ENCODE peak calls at places on chromosome 11, in six cellular contexts. G is Karpas-422; K is fibroblast of lung; N is A172; L is activated CD8-positive, alpha-beta memory T cell treated with anti-CD3 and anti-CD28 coated beads for 4 hours; B is fibroblast of mammary gland. Q is an unnamed sample.
A peak's percentile ranks its signal among the peaks of the same experiment; 100 is the strongest.

GRCh38 chr11:61602775-61603569 is 22.1 kb upstream of the SYT7 start:
- DNase-seq in N (peak; percentile 82), B (peak; percentile 99), K (peak; percentile 98), G (no peak), L (no peak), Q (peak; percentile 97)

GRCh38 chr11:74019860-74020259 is 11.0 kb upstream of the UCP3 start:
- DNase-seq in L (peak; percentile 47), B (peak; percentile 37), K (no peak), N (no peak), G (no peak), Q (peak; percentile 13)

GRCh38 chr11:3867209-3868071 is 12.0 kb downstream of the STIM1 start:
- DNase-seq in L (no peak), N (no peak), K (no peak), G (no peak), B (peak; percentile 30), Q (no peak)

GRCh38 chr11:61657566-61657965 is 22.6 kb upstream of the DAGLA start:
- DNase-seq in N (peak; percentile 56), L (no peak), G (no peak), B (no peak), K (no peak), Q (peak; percentile 70)

GRCh38 chr11:64896448-64897022 is 18.1 kb upstream of the EHD1 start:
- DNase-seq in B (no peak), G (no peak), K (no peak), N (no peak), L (no peak), Q (no peak)

GRCh38 chr11:61694971-61695706 is 14.9 kb downstream of the DAGLA start:
- DNase-seq in B (no peak), G (no peak), K (no peak), L (no peak), N (no peak), Q (no peak)

GRCh38 chr11:126079640-126080205 is 17.1 kb upstream of the CDON start:
- DNase-seq in N (no peak), G (no peak), L (no peak), K (no peak), B (no peak), Q (no peak)

GRCh38 chr11:81870815-81871214 is 862.8 kb downstream of the FAM181B start:
- DNase-seq in B (no peak), L (no peak), G (no peak), N (no peak), K (no peak), Q (no peak)

GRCh38 chr11:23078289-23078971 is 218.2 kb upstream of the CCDC179 start:
- DNase-seq in B (peak; percentile 59), K (peak; percentile 71), L (no peak), N (no peak), G (no peak), Q (no peak)

GRCh38 chr11:96276836-96277235 is 66.2 kb downstream of the MAML2 start:
- DNase-seq in K (no peak), B (no peak), N (no peak), G (no peak), L (no peak), Q (no peak)

GRCh38 chr11:45815747-45816146 is 10.8 kb downstream of the SLC35C1 start:
- DNase-seq in N (peak; percentile 22), B (peak; percentile 41), L (no peak), K (no peak), G (no peak), Q (peak; percentile 24)

GRCh38 chr11:34302046-34302921 is 55.5 kb downstream of the ABTB2 start:
- DNase-seq in G (no peak), K (peak; percentile 92), N (peak; percentile 96), B (peak; percentile 96), L (no peak), Q (peak; percentile 62)

GRCh38 chr11:111912535-111912934 is at the start of gene HSPB2:
- DNase-seq in B (no peak), K (no peak), L (no peak), G (no peak), N (no peak), Q (no peak)

GRCh38 chr11:47417712-47418111 is 8.5 kb downstream of the PSMC3 start:
- DNase-seq in G (no peak), K (no peak), B (no peak), N (no peak), L (no peak), Q (no peak)

GRCh38 chr11:24738972-24739371 is 242.1 kb downstream of the LUZP2 start:
- DNase-seq in G (no peak), K (no peak), B (no peak), L (no peak), N (no peak), Q (no peak)

GRCh38 chr11:88152381-88152780 is 22.9 kb downstream of the RAB38 start:
- DNase-seq in L (no peak), B (no peak), N (no peak), K (peak; percentile 45), G (no peak), Q (no peak)

GRCh38 chr11:1012740-1013627 is 23.5 kb downstream of the MUC6 start:
- DNase-seq in B (no peak), N (no peak), L (no peak), K (no peak), G (no peak), Q (no peak)

Q was measured in MCF 10A.